ENCODE peak calls at places on chromosomes 16 and 17, in six cellular contexts. X is T-cell, R is NCI-H2029, J is AG09319, K is KBM-7, G is small intestine. A is an unnamed sample.

GRCh38 chr16:2015117-2015946 is 4.3 kb upstream of the NPW start:
- DNase-seq in K (no peak), R (no peak), X (no peak), G (peak), J (no peak), A (no peak)

GRCh38 chr16:23508589-23509440 is 1.5 kb downstream of the GGA2 start:
- DNase-seq in R (no peak), G (peak), X (no peak), J (no peak), K (peak), A (no peak)

GRCh38 chr16:82181456-82182185 is 11.6 kb upstream of the MPHOSPH6 start:
- DNase-seq in X (no peak), J (no peak), R (peak), K (no peak), G (peak), A (no peak)

GRCh38 chr17:32631341-32632109 is 144.7 kb downstream of the CDK5R1 start:
- DNase-seq in G (no peak), J (no peak), K (no peak), R (no peak), X (no peak), A (no peak)

GRCh38 chr16:49876716-49877129 is 20.8 kb upstream of the ZNF423 start:
- DNase-seq in J (no peak), X (no peak), K (peak), G (peak), R (no peak), A (peak)

GRCh38 chr17:59914274-59914854 is 21.4 kb downstream of the RPS6KB1 start:
- DNase-seq in J (peak), K (peak), R (no peak), G (peak), X (peak), A (peak)

GRCh38 chr17:66661411-66661843 is 173.5 kb upstream of the CACNG5 start:
- DNase-seq in G (no peak), J (no peak), X (no peak), R (no peak), K (peak), A (peak)

GRCh38 chr16:82464192-82464591 is 162.6 kb upstream of the CDH13 start:
- DNase-seq in J (no peak), X (no peak), R (no peak), G (no peak), K (no peak), A (no peak)

GRCh38 chr17:36850794-36851193 is 86.5 kb upstream of the LHX1 start:
- DNase-seq in G (no peak), K (no peak), X (no peak), J (no peak), R (no peak), A (peak)

GRCh38 chr16:71526111-71526998 is at the start of gene CHST4:
- DNase-seq in X (no peak), J (peak), G (no peak), K (peak), R (no peak), A (no peak)

GRCh38 chr17:83125515-83126274 is 46.3 kb downstream of the METRNL start:
- DNase-seq in G (peak), X (no peak), J (no peak), K (peak), R (no peak), A (no peak)

GRCh38 chr16:86466695-86467406 is 43.5 kb upstream of the FOXF1 start:
- DNase-seq in G (no peak), J (no peak), K (no peak), R (no peak), X (no peak), A (no peak)

GRCh38 chr16:68065716-68066305 is 19.4 kb upstream of the NFATC3 start:
- DNase-seq in K (no peak), X (no peak), G (no peak), J (no peak), R (no peak), A (no peak)

GRCh38 chr17:40480501-40481003 is 20.9 kb downstream of the TNS4 start:
- DNase-seq in X (peak), R (no peak), J (no peak), K (peak), G (peak), A (no peak)

GRCh38 chr16:16075463-16076399 is 126.3 kb downstream of the ABCC1 start:
- DNase-seq in K (peak), J (peak), R (no peak), G (no peak), X (no peak), A (no peak)

GRCh38 chr16:27641260-27641659 is 91.3 kb downstream of the KATNIP start:
- DNase-seq in K (no peak), R (no peak), G (no peak), J (no peak), X (no peak), A (no peak)

GRCh38 chr16:48676836-48677235 is 66.9 kb upstream of the N4BP1 start:
- DNase-seq in R (no peak), X (no peak), J (no peak), K (no peak), G (no peak), A (no peak)

GRCh38 chr17:33667052-33667509 is 374.0 kb upstream of the ASIC2 start:
- DNase-seq in G (peak), R (no peak), X (no peak), J (no peak), K (no peak), A (peak)

GRCh38 chr16:52090080-52090479 is 456.9 kb downstream of the TOX3 start:
- DNase-seq in J (no peak), R (no peak), K (no peak), X (no peak), G (no peak), A (no peak)